ENCODE peak calls at places on chromosomes 12 and 14, in nine cellular contexts. P is fibroblast of the aortic adventitia; O is activated T-cell treated with anti-CD3 and anti-CD28 coated beads for 1 hour; Z is PC-9; S is RCC 7860; W is stimulated activated CD4-positive, alpha-beta T cell treated with anti-CD3 and anti-CD28 coated beads, Interleukin-4, amount 100 ng/mL, for 1 hour; R is ACHN; X is effector memory CD4-positive, alpha-beta T cell; K is endothelial cell. E is an unnamed sample.

GRCh38 chr12:30870491-30871265 is 55.9 kb upstream of the TSPAN11 start:
- DNase-seq in R (no peak), P (no peak), S (no peak), X (no peak), O (no peak), W (no peak), K (no peak), Z (no peak), E (no peak)

GRCh38 chr14:43692706-43693105 is 814.4 kb downstream of the FSCB start:
- DNase-seq in Z (no peak), P (peak), W (no peak), X (no peak), S (no peak), O (no peak), R (peak), K (no peak), E (no peak)

GRCh38 chr12:51905507-51906438 is 1.5 kb upstream of the ACVRL1 start:
- DNase-seq in X (no peak), R (no peak), Z (no peak), P (peak), W (no peak), O (no peak), K (no peak), S (no peak), E (no peak)

GRCh38 chr14:95197498-95198010 is 40.2 kb upstream of the DICER1 start:
- DNase-seq in O (no peak), Z (peak), S (no peak), P (no peak), X (no peak), R (no peak), K (no peak), W (no peak), E (no peak)

GRCh38 chr12:115489253-115489652 is 788.2 kb downstream of the MED13L start:
- DNase-seq in Z (no peak), X (no peak), O (no peak), S (no peak), R (no peak), P (no peak), W (no peak), K (no peak), E (no peak)

GRCh38 chr14:84523746-84524145 is 1006.2 kb upstream of the FLRT2 start:
- DNase-seq in R (no peak), O (no peak), W (no peak), K (no peak), X (no peak), Z (no peak), S (no peak), P (no peak), E (no peak)

GRCh38 chr12:15754233-15754632 is 35.0 kb downstream of the EPS8 start:
- DNase-seq in P (peak), S (no peak), O (no peak), Z (no peak), X (no peak), W (no peak), R (no peak), K (no peak), E (no peak)

GRCh38 chr14:53942970-53943750 is 13.5 kb downstream of the BMP4 start:
- DNase-seq in Z (no peak), W (no peak), K (no peak), P (no peak), R (no peak), S (no peak), O (no peak), X (no peak), E (no peak)

GRCh38 chr12:67721216-67721615 is 72.7 kb downstream of the DYRK2 start:
- DNase-seq in P (peak), K (no peak), O (no peak), S (no peak), R (no peak), Z (no peak), X (no peak), W (no peak), E (no peak)

GRCh38 chr14:24436355-24437019 is 6.1 kb downstream of the SDR39U1 start:
- DNase-seq in O (no peak), Z (peak), P (peak), W (no peak), K (peak), S (peak), X (peak), R (peak), E (no peak)

GRCh38 chr12:47021298-47021697 is 58.1 kb upstream of the PCED1B start:
- DNase-seq in O (no peak), X (no peak), S (peak), R (peak), W (no peak), P (peak), Z (peak), K (peak), E (peak)

GRCh38 chr12:12480074-12480473 is 82.6 kb downstream of the DUSP16 start:
- DNase-seq in P (no peak), K (no peak), X (no peak), S (no peak), W (no peak), Z (no peak), R (no peak), O (no peak), E (no peak)

GRCh38 chr12:96193725-96194571 is at the start of gene ELK3:
- DNase-seq in R (peak), S (peak), X (peak), W (peak), O (peak), P (peak), K (peak), Z (peak), E (no peak)

GRCh38 chr12:104057771-104058197 is 6.5 kb upstream of the HCFC2 start:
- DNase-seq in K (no peak), R (peak), P (peak), Z (no peak), X (no peak), S (no peak), W (no peak), O (no peak), E (no peak)

GRCh38 chr14:80577599-80577998 is 363.9 kb downstream of the CEP128 start:
- DNase-seq in X (no peak), R (no peak), S (no peak), O (no peak), Z (no peak), P (no peak), W (no peak), K (no peak), E (no peak)

GRCh38 chr12:116365114-116365513 is 87.6 kb upstream of the MED13L start:
- DNase-seq in W (no peak), R (no peak), Z (no peak), O (no peak), S (no peak), X (no peak), P (no peak), K (no peak), E (no peak)

GRCh38 chr14:47194051-47194450 is 481.4 kb downstream of the MDGA2 start:
- DNase-seq in O (no peak), X (no peak), K (no peak), P (no peak), S (peak), R (peak), Z (no peak), W (no peak), E (no peak)

GRCh38 chr12:89231686-89232085 is 120.6 kb downstream of the DUSP6 start:
- DNase-seq in Z (no peak), W (no peak), X (no peak), O (no peak), R (no peak), P (no peak), K (no peak), S (no peak), E (no peak)

GRCh38 chr14:90397401-90398314 is 829 bp downstream of the CALM1 start:
- DNase-seq in Z (peak), X (peak), S (no peak), R (peak), K (peak), W (peak), P (no peak), O (peak), E (no peak)

GRCh38 chr12:131432532-131433260 is 278.2 kb upstream of the SFSWAP start:
- DNase-seq in S (no peak), R (no peak), X (no peak), W (no peak), K (no peak), P (no peak), O (no peak), Z (no peak), E (no peak)

GRCh38 chr12:47164730-47165439 is 85.1 kb upstream of the AMIGO2 start:
- DNase-seq in X (no peak), W (no peak), K (no peak), S (no peak), P (peak), O (no peak), Z (no peak), R (no peak), E (no peak)

GRCh38 chr12:96034631-96035282 is 630 bp downstream of the LTA4H start:
- DNase-seq in P (peak), K (peak), S (no peak), R (peak), O (no peak), X (no peak), Z (peak), W (no peak), E (no peak)

GRCh38 chr12:49334226-49334625 is 2.8 kb downstream of the C1QL4 start:
- DNase-seq in W (no peak), P (no peak), K (no peak), O (no peak), Z (no peak), S (no peak), X (no peak), R (no peak), E (no peak)

GRCh38 chr12:111037047-111037446 is 116.7 kb upstream of the MYL2 start:
- DNase-seq in W (no peak), K (no peak), X (no peak), Z (no peak), R (no peak), O (no peak), P (no peak), S (no peak), E (no peak)

GRCh38 chr12:115636546-115636945 is 640.9 kb downstream of the MED13L start:
- DNase-seq in W (no peak), Z (no peak), X (no peak), O (no peak), S (no peak), K (no peak), R (no peak), P (no peak), E (no peak)

GRCh38 chr14:74976264-74977113 is 21.1 kb upstream of the PGF start:
- DNase-seq in R (no peak), O (no peak), K (no peak), Z (no peak), P (no peak), W (no peak), X (no peak), S (no peak), E (no peak)

GRCh38 chr14:54787263-54787662 is 115.4 kb downstream of the GCH1 start:
- DNase-seq in R (no peak), Z (no peak), W (no peak), O (no peak), P (no peak), K (no peak), X (no peak), S (no peak), E (no peak)

GRCh38 chr12:388547-389137 is 478 bp downstream of the KDM5A start:
- DNase-seq in P (peak), S (no peak), W (peak), O (no peak), K (peak), R (peak), X (peak), Z (peak), E (no peak)

GRCh38 chr14:95725685-95726336 is 11.9 kb upstream of the TCL1A start:
- DNase-seq in X (no peak), Z (no peak), S (no peak), P (no peak), R (no peak), O (no peak), W (no peak), K (no peak), E (no peak)

GRCh38 chr12:91326043-91327027 is 143.7 kb upstream of the DCN start:
- DNase-seq in Z (peak), P (peak), S (peak), W (peak), X (peak), K (peak), O (peak), R (peak), E (no peak)

GRCh38 chr12:57389033-57389432 is 41.8 kb downstream of the R3HDM2 start:
- DNase-seq in R (peak), Z (no peak), O (no peak), X (no peak), K (no peak), S (peak), W (no peak), P (peak), E (peak)

GRCh38 chr14:37230551-37231194 is 32.9 kb downstream of the MIPOL1 start:
- DNase-seq in S (peak), O (no peak), P (peak), R (peak), Z (no peak), W (no peak), K (peak), X (no peak), E (peak)

GRCh38 chr12:93750056-93750455 is 72.9 kb downstream of the CRADD start:
- DNase-seq in O (no peak), P (no peak), K (no peak), R (no peak), Z (no peak), X (no peak), W (no peak), S (no peak), E (no peak)

GRCh38 chr14:51165415-51165814 is 70.5 kb upstream of the TRIM9 start:
- DNase-seq in X (no peak), R (no peak), S (no peak), Z (no peak), K (no peak), W (no peak), O (no peak), P (peak), E (no peak)

GRCh38 chr14:103625361-103626095 is 3.5 kb upstream of the KLC1 start:
- DNase-seq in K (no peak), X (peak), R (no peak), P (no peak), Z (no peak), O (no peak), W (no peak), S (no peak), E (no peak)

GRCh38 chr14:55760801-55761200 is 180.8 kb downstream of the KTN1 start:
- DNase-seq in R (no peak), W (no peak), O (no peak), S (no peak), P (no peak), K (no peak), Z (no peak), X (no peak), E (no peak)